ENCODE peak calls at places on chromosome 16, in four cellular contexts. C is HTR-8/SVneo; F is GM03348; K is activated T-helper 1 cell treated with anti-CD3 and anti-CD28 coated beads, Interleukin-2, amount 50 U/mL, for 16 hours. D is an unnamed sample.

GRCh38 chr16:16788004-16788403 is 409.1 kb downstream of the NPIPA7 start:
- DNase-seq in C (no peak), F (no peak), K (no peak), D (no peak)

GRCh38 chr16:85124636-85125346 is 12.5 kb upstream of the CIBAR2 start:
- DNase-seq in C (no peak), F (no peak), K (no peak), D (no peak)

GRCh38 chr16:67419931-67420330 is 3.7 kb upstream of the ZDHHC1 start:
- DNase-seq in F (no peak), K (no peak), C (no peak), D (no peak)

GRCh38 chr16:66502020-66502913 is 47.7 kb downstream of the TK2 start:
- DNase-seq in F (peak; percentile 74), C (no peak), K (no peak), D (no peak)

GRCh38 chr16:68642436-68643064 is 2.6 kb upstream of the CDH3 start:
- DNase-seq in F (peak; percentile 46), C (no peak), K (no peak), D (no peak)

GRCh38 chr16:964696-965395 is 5.9 kb downstream of the LMF1 start:
- DNase-seq in C (no peak), K (peak; percentile 53), F (no peak), D (no peak)

GRCh38 chr16:1211451-1212268 is 13.4 kb downstream of the TPSG1 start:
- DNase-seq in F (no peak), K (no peak), C (no peak), D (no peak)

GRCh38 chr16:3578610-3579551 is 1.7 kb upstream of the NLRC3 start:
- DNase-seq in C (peak; percentile 26), K (peak; percentile 25), F (no peak), D (no peak)

GRCh38 chr16:13866073-13866472 is 53.9 kb upstream of the ERCC4 start:
- DNase-seq in F (peak; percentile 84), K (peak; percentile 5), C (peak; percentile 41), D (peak; percentile 46)

GRCh38 chr16:57723170-57723569 is 12.4 kb upstream of the KATNB1 start:
- DNase-seq in F (no peak), C (no peak), K (no peak), D (no peak)

GRCh38 chr16:30927789-30928378 is 4.5 kb downstream of the FBXL19 start:
- DNase-seq in C (no peak), K (no peak), F (no peak), D (peak; percentile 40)

GRCh38 chr16:50539053-50539615 is 9.1 kb upstream of the NKD1 start:
- DNase-seq in K (no peak), F (no peak), C (no peak), D (no peak)

GRCh38 chr16:66493490-66494401 is 56.2 kb downstream of the TK2 start:
- DNase-seq in K (no peak), F (no peak), C (no peak), D (no peak)

GRCh38 chr16:27324851-27325301 is 11.1 kb downstream of the IL4R start:
- DNase-seq in C (no peak), F (no peak), K (no peak), D (no peak)

GRCh38 chr16:56964243-56965148 is 2.7 kb downstream of the CETP start:
- DNase-seq in F (peak; percentile 65), C (peak; percentile 75), K (peak; percentile 98), D (peak; percentile 9)

GRCh38 chr16:56203052-56203451 is 11.8 kb downstream of the GNAO1 start:
- DNase-seq in C (peak; percentile 14), K (no peak), F (no peak), D (no peak)

GRCh38 chr16:8120001-8120400 is 470.3 kb downstream of the TMEM114 start:
- DNase-seq in K (no peak), F (no peak), C (no peak), D (no peak)

GRCh38 chr16:68272501-68273209 is 8.3 kb downstream of the SLC7A6 start:
- DNase-seq in K (peak; percentile 39), C (no peak), F (no peak), D (no peak)

GRCh38 chr16:87437911-87438610 is 45.9 kb downstream of the MAP1LC3B start:
- DNase-seq in K (no peak), C (no peak), F (no peak), D (no peak)

GRCh38 chr16:81447383-81448101 is 2.9 kb downstream of the CMIP start:
- DNase-seq in C (no peak), K (no peak), F (no peak), D (no peak)

GRCh38 chr16:17817260-17817659 is 346.5 kb upstream of the XYLT1 start:
- DNase-seq in F (no peak), K (no peak), C (no peak), D (no peak)

GRCh38 chr16:64356267-64356666 is 765.6 kb downstream of the CDH11 start:
- DNase-seq in F (peak; percentile 72), C (no peak), K (no peak), D (no peak)

GRCh38 chr16:11793840-11794239 is 3.2 kb downstream of the ZC3H7A start:
- DNase-seq in C (no peak), F (no peak), K (no peak), D (peak; percentile 10)

GRCh38 chr16:27389272-27389961 is 12.6 kb upstream of the IL21R start:
- DNase-seq in F (no peak), K (no peak), C (no peak), D (no peak)

GRCh38 chr16:85751665-85752501 is 987 bp upstream of the C16orf74 start:
- DNase-seq in F (no peak), K (no peak), C (peak; percentile 62), D (no peak)

GRCh38 chr16:50309527-50310307 is 43.4 kb downstream of the ADCY7 start:
- DNase-seq in F (peak; percentile 24), K (peak; percentile 2), C (peak; percentile 33), D (no peak)

GRCh38 chr16:51151435-51151950 is 423 bp upstream of the SALL1 start:
- DNase-seq in C (no peak), F (peak; percentile 79), K (no peak), D (no peak)

GRCh38 chr16:47574091-47575054 is 113.2 kb downstream of the PHKB start:
- DNase-seq in C (no peak), K (no peak), F (peak; percentile 15), D (no peak)

GRCh38 chr16:89330177-89330856 is 112.8 kb downstream of the ZNF778 start:
- DNase-seq in F (no peak), C (peak; percentile 67), K (no peak), D (no peak)

GRCh38 chr16:4370570-4371480 is 823 bp upstream of the VASN start:
- DNase-seq in F (peak; percentile 71), K (no peak), C (peak; percentile 82), D (no peak)